ENCODE peak calls at places on chromosomes 16 and 17, in eight cellular contexts. Y is MM.1S, J is neural progenitor cell, R is OCI-LY7, P is GM23338, A is SK-N-SH, Z is GM23248, L is HCT116. E is an unnamed sample.

GRCh38 chr17:3963214-3964201 is 729 bp downstream of the ATP2A3 start:
- DNase-seq in R (peak; percentile 95), Z (no peak), J (peak; percentile 52), L (no peak), Y (peak; percentile 73), P (peak; percentile 69), A (peak; percentile 54), E (no peak)

GRCh38 chr17:79790805-79791353 is 6.0 kb downstream of the CBX8 start:
- DNase-seq in Z (no peak), Y (no peak), R (no peak), L (no peak), J (no peak), P (peak; percentile 53), A (peak; percentile 58), E (no peak)

GRCh38 chr17:21164226-21165019 is 37.7 kb downstream of the DHRS7B start:
- DNase-seq in Y (no peak), Z (peak; percentile 57), P (no peak), L (no peak), J (no peak), R (peak; percentile 22), A (no peak), E (no peak)

GRCh38 chr16:3577302-3577752 is at the start of gene NLRC3:
- DNase-seq in A (no peak), Y (no peak), L (no peak), J (no peak), Z (no peak), P (no peak), R (peak; percentile 73), E (no peak)

GRCh38 chr17:34308376-34308775 is 10.9 kb upstream of the CCL8 start:
- DNase-seq in R (no peak), Y (no peak), A (no peak), Z (no peak), L (no peak), P (no peak), J (no peak), E (no peak)

GRCh38 chr17:28643979-28644781 is 778 bp downstream of the BLTP2 start:
- DNase-seq in J (peak; percentile 76), R (peak; percentile 74), A (peak; percentile 67), Y (peak; percentile 64), P (peak; percentile 79), L (peak; percentile 31), Z (peak; percentile 83), E (peak; percentile 77)

GRCh38 chr16:53752566-53752965 is 48.6 kb downstream of the FTO start:
- DNase-seq in J (no peak), Z (no peak), P (no peak), R (no peak), L (no peak), A (no peak), Y (no peak), E (no peak)

GRCh38 chr16:80612461-80613017 is 71.7 kb downstream of the DYNLRB2 start:
- DNase-seq in P (no peak), Y (no peak), A (no peak), L (no peak), J (no peak), R (no peak), Z (no peak), E (no peak)

GRCh38 chr17:57874434-57875108 is 24.7 kb upstream of the MRPS23 start:
- DNase-seq in P (peak; percentile 97), L (no peak), R (no peak), J (peak; percentile 88), Z (peak; percentile 98), A (peak; percentile 84), Y (no peak), E (peak; percentile 91)

GRCh38 chr16:15682105-15682570 is 32.1 kb downstream of the NDE1 start:
- DNase-seq in J (peak; percentile 26), R (peak; percentile 25), P (peak; percentile 78), L (peak; percentile 33), Y (no peak), Z (peak; percentile 91), A (no peak), E (peak; percentile 73)

GRCh38 chr17:37772982-37773381 is 28.1 kb upstream of the HNF1B start:
- DNase-seq in Z (no peak), Y (no peak), L (no peak), A (no peak), J (no peak), P (no peak), R (no peak), E (no peak)

GRCh38 chr17:14201087-14201486 is 35.6 kb downstream of the CDRT15 start:
- DNase-seq in A (no peak), Y (no peak), L (no peak), Z (peak; percentile 19), J (no peak), P (no peak), R (no peak), E (no peak)

GRCh38 chr17:61579961-61580360 is 11.1 kb downstream of the NACA2 start:
- DNase-seq in J (peak; percentile 27), P (peak; percentile 15), A (no peak), Z (peak; percentile 28), Y (peak; percentile 36), L (no peak), R (no peak), E (peak; percentile 58)

GRCh38 chr17:52789829-52790228 is 631.3 kb upstream of the CA10 start:
- DNase-seq in P (no peak), Y (no peak), Z (no peak), A (no peak), J (no peak), R (no peak), L (no peak), E (no peak)

GRCh38 chr16:85302018-85302847 is 190.0 kb upstream of the CIBAR2 start:
- DNase-seq in Y (no peak), R (no peak), A (no peak), L (peak; percentile 31), J (peak; percentile 39), Z (peak; percentile 42), P (no peak), E (peak; percentile 66)

GRCh38 chr17:61168506-61168905 is 231.1 kb upstream of the TBX2 start:
- DNase-seq in J (no peak), L (no peak), P (no peak), R (no peak), Z (peak; percentile 27), A (no peak), Y (no peak), E (no peak)

GRCh38 chr17:9232591-9233270 is 211.4 kb downstream of the NTN1 start:
- DNase-seq in J (no peak), P (no peak), Z (no peak), L (no peak), R (no peak), A (no peak), Y (no peak), E (no peak)

GRCh38 chr16:67893791-67894399 is 841 bp downstream of the PSKH1 start:
- DNase-seq in Y (peak; percentile 18), Z (peak; percentile 58), L (no peak), R (no peak), P (no peak), J (peak; percentile 48), A (no peak), E (peak; percentile 53)

GRCh38 chr16:46558018-46558417 is 63.2 kb downstream of the SHCBP1 start:
- DNase-seq in L (no peak), Y (no peak), J (no peak), Z (no peak), A (no peak), R (no peak), P (no peak), E (no peak)

GRCh38 chr17:64698725-64699124 is 36.6 kb upstream of the SMURF2 start:
- DNase-seq in P (no peak), R (no peak), L (no peak), J (no peak), A (no peak), Y (no peak), Z (peak; percentile 56), E (no peak)

GRCh38 chr17:74202879-74203432 is 522 bp upstream of the RPL38 start:
- DNase-seq in A (no peak), R (no peak), Z (no peak), J (no peak), Y (no peak), P (no peak), L (no peak), E (no peak)
- H3K4me3 ChIP-seq in A (peak overlapping the region; percentile 72), R (no peak overlapping the region), Z (no peak overlapping the region), J (peak overlapping the region; percentile 92), Y (no peak overlapping the region), P (peak overlapping the region; percentile 98), L (peak overlapping the region; percentile 98), E (no peak overlapping the region)

GRCh38 chr16:89425523-89425922 is 64.8 kb downstream of the ANKRD11 start:
- DNase-seq in R (no peak), L (no peak), J (no peak), A (no peak), Z (no peak), Y (no peak), P (no peak), E (no peak)
- TF ChIP-seq EZH2phosphoT487 in R (no peak), L (no peak), J (no peak), A (no peak), Z (no peak), Y (no peak), P (no peak), E (no peak)

DNA sequence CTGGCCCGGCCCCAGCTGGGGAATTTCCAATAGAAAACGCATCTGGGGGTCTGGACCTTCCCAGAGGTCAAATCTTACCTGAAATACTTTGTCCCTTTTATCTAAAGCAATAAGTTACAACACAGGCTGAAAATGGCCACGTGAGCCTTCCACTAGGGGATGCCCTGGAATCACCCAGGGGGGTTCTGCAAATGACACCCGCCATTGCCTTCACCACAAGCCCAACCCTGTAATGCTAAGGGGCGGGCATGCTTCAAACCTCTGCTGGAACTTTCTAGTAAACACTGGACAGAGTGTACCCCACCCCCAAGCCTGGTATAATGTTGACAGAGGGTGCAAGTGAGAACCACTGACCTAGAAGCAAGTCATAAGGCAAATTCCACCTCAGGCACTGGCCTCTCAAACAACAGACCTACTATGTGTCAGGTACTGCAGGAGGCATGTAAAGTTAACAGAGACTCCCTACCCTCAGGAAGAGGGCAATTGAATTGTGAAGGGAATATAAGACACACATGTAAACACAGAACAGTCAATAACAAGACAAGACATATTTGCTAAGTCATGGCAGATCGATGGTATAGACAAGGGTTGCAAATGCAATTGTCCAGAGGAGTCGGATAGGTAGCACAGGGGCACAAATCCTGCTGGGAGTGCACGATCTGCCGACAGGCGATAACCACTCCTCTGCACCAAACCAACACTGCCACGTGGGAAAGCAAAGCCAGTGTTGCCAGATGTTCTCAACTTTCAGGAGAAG is 59.0 kb downstream of the ARHGAP17 start:
- DNase-seq in J (no peak), R (peak; percentile 24), A (no peak), Z (no peak), L (no peak), P (no peak), Y (no peak), E (no peak)
- H3K36me3 ChIP-seq in J (peaks cover 4% of the 10 kb centered on the region), R (peaks cover 21% of the 10 kb centered on the region), A (peaks cover 78% of the 10 kb centered on the region), Z (peaks cover 44% of the 10 kb centered on the region), L (peaks cover 27% of the 10 kb centered on the region), P (peaks cover 29% of the 10 kb centered on the region), Y (no peaks in the 10 kb centered on the region), E (no peaks in the 10 kb centered on the region)

DNA sequence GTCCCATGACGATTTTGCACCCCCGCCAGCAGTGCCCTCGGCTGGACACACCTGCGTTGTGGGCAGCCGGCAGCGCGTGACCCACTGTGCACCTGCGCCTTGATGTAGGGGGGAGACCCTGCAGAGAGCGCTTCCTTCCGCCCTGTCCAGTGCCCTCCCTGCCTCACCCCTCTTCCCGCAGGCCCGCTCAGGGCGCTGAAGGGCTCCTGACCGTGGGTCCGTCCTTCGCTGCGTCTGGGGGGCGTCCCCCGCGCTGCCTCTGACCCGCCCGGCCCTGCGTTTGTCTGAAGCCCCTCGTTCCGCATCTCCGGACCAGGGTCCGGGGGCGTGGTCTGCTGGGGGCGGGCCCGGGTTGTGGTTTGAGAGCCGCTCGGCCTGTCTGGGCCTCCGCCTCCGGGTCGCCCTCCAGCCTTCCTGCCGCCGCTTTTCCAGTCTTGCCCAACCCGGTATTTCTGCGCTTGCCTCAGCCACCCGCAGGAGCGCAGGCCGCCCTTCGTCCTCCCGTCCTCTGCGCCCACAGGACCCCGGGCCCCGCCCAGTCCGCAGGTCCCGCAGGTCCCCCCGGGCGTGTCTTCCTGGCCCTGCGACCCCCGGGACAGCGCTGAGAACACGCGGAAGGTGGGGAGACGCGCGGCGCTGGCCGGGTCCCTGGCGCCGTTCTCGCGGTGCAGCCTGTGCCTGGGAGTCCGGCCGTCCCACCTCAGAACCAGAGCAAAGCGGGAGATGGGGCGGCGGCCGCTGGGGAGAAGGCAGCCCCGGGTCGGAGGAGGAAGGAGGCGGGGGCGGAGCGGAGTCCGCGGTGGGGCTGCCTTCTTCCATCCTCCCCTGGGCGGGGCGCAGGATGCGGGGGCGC is 4.0 kb upstream of the IL17C start:
- DNase-seq in J (peak; percentile 83), L (no peak), R (peak; percentile 76), P (peak; percentile 90), Y (peak; percentile 42), Z (peak; percentile 80), A (no peak), E (peak; percentile 75)
- H3K4me3 ChIP-seq in J (peak overlapping the region; percentile 62), L (no peak overlapping the region), R (peak overlapping the region; percentile 26), P (peak overlapping the region; percentile 89), Y (peak overlapping the region; percentile 64), Z (peak overlapping the region; percentile 78), A (no peak overlapping the region), E (no peak overlapping the region)